ENCODE peak calls at places on chromosome 5, in ten cellular contexts. One of them, this sample, is unnamed.

GRCh38 chr5:82405618-82406199 is 127.6 kb upstream of the RPS23 start:
- DNase-seq in OCI-LY7: no peak
- DNase-seq in cardiac muscle cell: no peak
- DNase-seq in ovary: no peak
- DNase-seq in astrocyte: peak; percentile 100
- DNase-seq in hepatocyte: no peak
- DNase-seq in fibroblast of the aortic adventitia: peak; percentile 98
- DNase-seq in epithelial cell of esophagus: peak; percentile 99
- DNase-seq in CD8-positive, alpha-beta T cell: no peak
- DNase-seq in lower lobe of right lung: no peak
- DNase-seq in this sample: no peak

GRCh38 chr5:6712136-6712581 is 1.1 kb upstream of the TENT4A start:
- DNase-seq in fibroblast of the aortic adventitia: peak; percentile 66
- DNase-seq in hepatocyte: peak; percentile 75
- DNase-seq in cardiac muscle cell: peak; percentile 69
- DNase-seq in lower lobe of right lung: peak; percentile 72
- DNase-seq in CD8-positive, alpha-beta T cell: peak; percentile 50
- DNase-seq in epithelial cell of esophagus: peak; percentile 55
- DNase-seq in ovary: peak; percentile 29
- DNase-seq in astrocyte: peak; percentile 79
- DNase-seq in OCI-LY7: peak; percentile 56
- DNase-seq in this sample: no peak

GRCh38 chr5:153081385-153081784 is 409.1 kb upstream of the GRIA1 start:
- DNase-seq in CD8-positive, alpha-beta T cell: no peak
- DNase-seq in cardiac muscle cell: no peak
- DNase-seq in hepatocyte: peak; percentile 65
- DNase-seq in lower lobe of right lung: no peak
- DNase-seq in OCI-LY7: no peak
- DNase-seq in fibroblast of the aortic adventitia: no peak
- DNase-seq in epithelial cell of esophagus: peak; percentile 90
- DNase-seq in ovary: no peak
- DNase-seq in astrocyte: no peak
- DNase-seq in this sample: no peak

GRCh38 chr5:3029396-3029795 is 277.9 kb upstream of the IRX2 start:
- DNase-seq in CD8-positive, alpha-beta T cell: no peak
- DNase-seq in fibroblast of the aortic adventitia: no peak
- DNase-seq in astrocyte: no peak
- DNase-seq in hepatocyte: no peak
- DNase-seq in ovary: no peak
- DNase-seq in cardiac muscle cell: no peak
- DNase-seq in epithelial cell of esophagus: no peak
- DNase-seq in OCI-LY7: no peak
- DNase-seq in lower lobe of right lung: no peak
- DNase-seq in this sample: no peak

GRCh38 chr5:181189962-181190710 is 14.9 kb downstream of the TRIM7 start:
- DNase-seq in lower lobe of right lung: no peak
- DNase-seq in astrocyte: no peak
- DNase-seq in CD8-positive, alpha-beta T cell: peak; percentile 51
- DNase-seq in fibroblast of the aortic adventitia: no peak
- DNase-seq in OCI-LY7: peak; percentile 40
- DNase-seq in ovary: peak; percentile 30
- DNase-seq in cardiac muscle cell: peak; percentile 56
- DNase-seq in epithelial cell of esophagus: no peak
- DNase-seq in hepatocyte: peak; percentile 35
- DNase-seq in this sample: no peak

GRCh38 chr5:43677241-43677640 is 74.3 kb downstream of the NNT start:
- DNase-seq in OCI-LY7: no peak
- DNase-seq in hepatocyte: no peak
- DNase-seq in cardiac muscle cell: no peak
- DNase-seq in CD8-positive, alpha-beta T cell: no peak
- DNase-seq in epithelial cell of esophagus: no peak
- DNase-seq in lower lobe of right lung: no peak
- DNase-seq in fibroblast of the aortic adventitia: no peak
- DNase-seq in ovary: no peak
- DNase-seq in astrocyte: no peak
- DNase-seq in this sample: no peak

GRCh38 chr5:20570486-20570885 is 582.5 kb upstream of the CDH18 start:
- DNase-seq in OCI-LY7: no peak
- DNase-seq in CD8-positive, alpha-beta T cell: no peak
- DNase-seq in astrocyte: no peak
- DNase-seq in cardiac muscle cell: no peak
- DNase-seq in fibroblast of the aortic adventitia: no peak
- DNase-seq in lower lobe of right lung: no peak
- DNase-seq in ovary: no peak
- DNase-seq in hepatocyte: no peak
- DNase-seq in epithelial cell of esophagus: peak; percentile 64
- DNase-seq in this sample: no peak

GRCh38 chr5:178674334-178674733 is 47.5 kb upstream of the CLK4 start:
- DNase-seq in lower lobe of right lung: no peak
- DNase-seq in CD8-positive, alpha-beta T cell: no peak
- DNase-seq in ovary: no peak
- DNase-seq in OCI-LY7: no peak
- DNase-seq in fibroblast of the aortic adventitia: peak; percentile 4
- DNase-seq in hepatocyte: no peak
- DNase-seq in astrocyte: peak; percentile 28
- DNase-seq in cardiac muscle cell: no peak
- DNase-seq in epithelial cell of esophagus: no peak
- DNase-seq in this sample: no peak

GRCh38 chr5:94159144-94159543 is 417.7 kb upstream of the POU5F2 start:
- DNase-seq in epithelial cell of esophagus: no peak
- DNase-seq in cardiac muscle cell: no peak
- DNase-seq in lower lobe of right lung: no peak
- DNase-seq in ovary: no peak
- DNase-seq in fibroblast of the aortic adventitia: no peak
- DNase-seq in CD8-positive, alpha-beta T cell: no peak
- DNase-seq in OCI-LY7: no peak
- DNase-seq in hepatocyte: no peak
- DNase-seq in astrocyte: no peak
- DNase-seq in this sample: no peak

GRCh38 chr5:179765400-179765799 is 28.4 kb upstream of the LTC4S start:
- DNase-seq in cardiac muscle cell: no peak
- DNase-seq in ovary: no peak
- DNase-seq in CD8-positive, alpha-beta T cell: no peak
- DNase-seq in hepatocyte: peak; percentile 23
- DNase-seq in fibroblast of the aortic adventitia: peak; percentile 93
- DNase-seq in astrocyte: peak; percentile 92
- DNase-seq in OCI-LY7: no peak
- DNase-seq in epithelial cell of esophagus: peak; percentile 83
- DNase-seq in lower lobe of right lung: no peak
- DNase-seq in this sample: no peak

GRCh38 chr5:373710-374602 is 52.4 kb downstream of the AHRR start:
- DNase-seq in astrocyte: peak; percentile 46
- DNase-seq in OCI-LY7: no peak
- DNase-seq in CD8-positive, alpha-beta T cell: peak; percentile 70
- DNase-seq in hepatocyte: peak; percentile 95
- DNase-seq in fibroblast of the aortic adventitia: peak; percentile 68
- DNase-seq in lower lobe of right lung: no peak
- DNase-seq in cardiac muscle cell: peak; percentile 66
- DNase-seq in epithelial cell of esophagus: peak; percentile 22
- DNase-seq in ovary: peak; percentile 80
- DNase-seq in this sample: peak; percentile 20

GRCh38 chr5:83227611-83228010 is 150.3 kb downstream of the XRCC4 start:
- DNase-seq in cardiac muscle cell: no peak
- DNase-seq in hepatocyte: no peak
- DNase-seq in CD8-positive, alpha-beta T cell: no peak
- DNase-seq in OCI-LY7: no peak
- DNase-seq in lower lobe of right lung: no peak
- DNase-seq in astrocyte: peak; percentile 43
- DNase-seq in epithelial cell of esophagus: no peak
- DNase-seq in ovary: no peak
- DNase-seq in fibroblast of the aortic adventitia: peak; percentile 2
- DNase-seq in this sample: no peak

GRCh38 chr5:159928122-159928960 is 12.1 kb downstream of the ADRA1B start:
- DNase-seq in hepatocyte: no peak
- DNase-seq in fibroblast of the aortic adventitia: peak; percentile 79
- DNase-seq in ovary: peak; percentile 47
- DNase-seq in astrocyte: peak; percentile 85
- DNase-seq in epithelial cell of esophagus: peak; percentile 93
- DNase-seq in cardiac muscle cell: no peak
- DNase-seq in OCI-LY7: no peak
- DNase-seq in lower lobe of right lung: peak; percentile 49
- DNase-seq in CD8-positive, alpha-beta T cell: no peak
- DNase-seq in this sample: no peak

GRCh38 chr5:172773481-172774469 is 2.8 kb upstream of the DUSP1 start:
- DNase-seq in fibroblast of the aortic adventitia: peak; percentile 57
- DNase-seq in hepatocyte: peak; percentile 29
- DNase-seq in cardiac muscle cell: no peak
- DNase-seq in CD8-positive, alpha-beta T cell: no peak
- DNase-seq in astrocyte: peak; percentile 65
- DNase-seq in ovary: no peak
- DNase-seq in epithelial cell of esophagus: peak; percentile 40
- DNase-seq in OCI-LY7: no peak
- DNase-seq in lower lobe of right lung: no peak
- DNase-seq in this sample: peak; percentile 72
- TF ChIP-seq CTCF in fibroblast of the aortic adventitia: peak; percentile 10
- TF ChIP-seq CTCF in hepatocyte: no peak
- TF ChIP-seq CTCF in cardiac muscle cell: peak; percentile 11
- TF ChIP-seq CTCF in CD8-positive, alpha-beta T cell: no peak
- TF ChIP-seq CTCF in astrocyte: no peak
- TF ChIP-seq CTCF in ovary: no peak
- TF ChIP-seq CTCF in epithelial cell of esophagus: no peak
- TF ChIP-seq CTCF in OCI-LY7: no peak
- TF ChIP-seq CTCF in lower lobe of right lung: no peak
- TF ChIP-seq CTCF in this sample: no peak

GRCh38 chr5:131564229-131564652 is 70.8 kb downstream of the RAPGEF6 start:
- DNase-seq in OCI-LY7: no peak
- DNase-seq in CD8-positive, alpha-beta T cell: no peak
- DNase-seq in ovary: no peak
- DNase-seq in cardiac muscle cell: no peak
- DNase-seq in astrocyte: no peak
- DNase-seq in hepatocyte: no peak
- DNase-seq in lower lobe of right lung: no peak
- DNase-seq in epithelial cell of esophagus: no peak
- DNase-seq in fibroblast of the aortic adventitia: no peak
- DNase-seq in this sample: no peak
- TF ChIP-seq CTCF in OCI-LY7: peak; percentile 10
- TF ChIP-seq CTCF in CD8-positive, alpha-beta T cell: no peak
- TF ChIP-seq CTCF in ovary: no peak
- TF ChIP-seq CTCF in cardiac muscle cell: no peak
- TF ChIP-seq CTCF in astrocyte: no peak
- TF ChIP-seq CTCF in hepatocyte: no peak
- TF ChIP-seq CTCF in lower lobe of right lung: no peak
- TF ChIP-seq CTCF in epithelial cell of esophagus: no peak
- TF ChIP-seq CTCF in fibroblast of the aortic adventitia: no peak
- TF ChIP-seq CTCF in this sample: no peak

GRCh38 chr5:122683631-122684030 is 91.2 kb upstream of the SNX2 start:
- DNase-seq in lower lobe of right lung: no peak
- DNase-seq in OCI-LY7: no peak
- DNase-seq in hepatocyte: no peak
- DNase-seq in CD8-positive, alpha-beta T cell: no peak
- DNase-seq in fibroblast of the aortic adventitia: no peak
- DNase-seq in ovary: no peak
- DNase-seq in epithelial cell of esophagus: no peak
- DNase-seq in astrocyte: no peak
- DNase-seq in cardiac muscle cell: no peak
- DNase-seq in this sample: no peak

GRCh38 chr5:122680623-122681350 is 94.1 kb upstream of the SNX2 start:
- DNase-seq in hepatocyte: no peak
- DNase-seq in OCI-LY7: no peak
- DNase-seq in CD8-positive, alpha-beta T cell: no peak
- DNase-seq in epithelial cell of esophagus: no peak
- DNase-seq in fibroblast of the aortic adventitia: no peak
- DNase-seq in astrocyte: no peak
- DNase-seq in lower lobe of right lung: no peak
- DNase-seq in ovary: no peak
- DNase-seq in cardiac muscle cell: no peak
- DNase-seq in this sample: no peak
- TF ChIP-seq CTCF in hepatocyte: no peak
- TF ChIP-seq CTCF in OCI-LY7: no peak
- TF ChIP-seq CTCF in CD8-positive, alpha-beta T cell: no peak
- TF ChIP-seq CTCF in epithelial cell of esophagus: no peak
- TF ChIP-seq CTCF in fibroblast of the aortic adventitia: no peak
- TF ChIP-seq CTCF in astrocyte: no peak
- TF ChIP-seq CTCF in lower lobe of right lung: no peak
- TF ChIP-seq CTCF in ovary: no peak
- TF ChIP-seq CTCF in cardiac muscle cell: no peak
- TF ChIP-seq CTCF in this sample: peak; percentile 21

DNA sequence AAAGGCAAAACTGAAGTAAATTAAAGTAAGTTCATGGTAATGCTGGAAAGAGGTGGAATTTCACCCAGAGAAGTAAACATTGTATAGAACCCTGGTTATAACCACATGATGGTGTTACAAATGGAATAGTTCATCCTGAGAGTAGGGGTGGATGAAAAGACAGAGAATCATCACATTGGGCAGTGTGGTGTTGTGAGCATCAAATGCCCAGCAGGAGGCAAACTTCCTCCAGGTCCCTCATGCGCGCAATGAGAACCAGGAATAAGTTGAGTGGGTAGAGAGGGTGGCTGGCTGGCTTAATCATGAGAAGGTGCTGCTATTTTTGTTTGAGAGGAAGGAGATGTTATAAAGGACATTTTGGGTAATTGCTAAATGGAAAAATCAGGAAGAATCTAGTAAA is 163.3 kb upstream of the HMHB1 start:
- DNase-seq in cardiac muscle cell: no peak
- DNase-seq in epithelial cell of esophagus: peak; percentile 19
- DNase-seq in OCI-LY7: no peak
- DNase-seq in hepatocyte: no peak
- DNase-seq in lower lobe of right lung: no peak
- DNase-seq in ovary: no peak
- DNase-seq in fibroblast of the aortic adventitia: no peak
- DNase-seq in astrocyte: no peak
- DNase-seq in CD8-positive, alpha-beta T cell: no peak
- DNase-seq in this sample: no peak
- TF ChIP-seq CTCF in cardiac muscle cell: no peak
- TF ChIP-seq CTCF in epithelial cell of esophagus: peak; percentile 13
- TF ChIP-seq CTCF in OCI-LY7: peak; percentile 56
- TF ChIP-seq CTCF in hepatocyte: no peak
- TF ChIP-seq CTCF in lower lobe of right lung: peak; percentile 33
- TF ChIP-seq CTCF in ovary: no peak
- TF ChIP-seq CTCF in fibroblast of the aortic adventitia: no peak
- TF ChIP-seq CTCF in astrocyte: no peak
- TF ChIP-seq CTCF in CD8-positive, alpha-beta T cell: no peak
- TF ChIP-seq CTCF in this sample: no peak

This sample was measured in D721Med.